ENCODE peak calls at places on chromosomes 11 and 22, in ten cellular contexts. Z is lung; K is sigmoid colon; W is suprapubic skin; L is adipocyte; I is cardiac muscle cell; F is body of pancreas; C is fibroblast of lung; D is osteoblast; Q is CD8-positive, alpha-beta T cell. M is an unnamed sample.
A peak's percentile ranks its signal among the peaks of the same experiment; 100 is the strongest.

GRCh38 chr11:22879615-22880014 is 19.3 kb upstream of the CCDC179 start:
- DNase-seq in Z (no peak), K (no peak), W (no peak), L (peak; percentile 72), I (peak; percentile 1), F (no peak), C (peak; percentile 7), D (peak; percentile 38), Q (no peak), M (no peak)

GRCh38 chr22:29306830-29307657 is 594 bp downstream of the GAS2L1 start:
- DNase-seq in Z (peak; percentile 73), K (peak; percentile 91), W (peak; percentile 88), L (peak; percentile 95), I (peak; percentile 92), F (peak; percentile 81), C (peak; percentile 70), D (peak; percentile 99), Q (no peak), M (no peak)

GRCh38 chr11:3123761-3124733 is 41.1 kb downstream of the OSBPL5 start:
- DNase-seq in Z (peak; percentile 75), K (peak; percentile 97), W (peak; percentile 94), L (peak; percentile 97), I (no peak), F (peak; percentile 65), C (peak; percentile 95), D (peak; percentile 99), Q (no peak), M (no peak)

GRCh38 chr11:28133146-28133545 is 25.0 kb downstream of the METTL15 start:
- DNase-seq in Z (no peak), K (no peak), W (no peak), L (peak; percentile 19), I (no peak), F (no peak), C (peak; percentile 48), D (peak; percentile 42), Q (no peak), M (no peak)

GRCh38 chr11:2686360-2687222 is 13.2 kb downstream of the KCNQ1OT1 start:
- DNase-seq in Z (no peak), K (peak; percentile 60), W (peak; percentile 36), L (no peak), I (no peak), F (no peak), C (no peak), D (no peak), Q (no peak), M (no peak)

GRCh38 chr11:35420371-35420770 is 1.0 kb upstream of the SLC1A2 start:
- DNase-seq in Z (no peak), K (no peak), W (no peak), L (no peak), I (peak; percentile 10), F (no peak), C (peak; percentile 2), D (no peak), Q (no peak), M (no peak)

GRCh38 chr11:45590743-45591142 is 74.7 kb downstream of the CHST1 start:
- DNase-seq in Z (no peak), K (peak; percentile 57), W (no peak), L (no peak), I (no peak), F (no peak), C (peak; percentile 44), D (no peak), Q (no peak), M (no peak)

GRCh38 chr11:32526715-32527114 is 56.9 kb upstream of the EIF3M start:
- DNase-seq in Z (no peak), K (no peak), W (no peak), L (no peak), I (no peak), F (no peak), C (no peak), D (no peak), Q (no peak), M (no peak)

GRCh38 chr11:79400717-79401330 is 40.0 kb downstream of the TENM4 start:
- DNase-seq in Z (no peak), K (no peak), W (no peak), L (peak; percentile 14), I (peak; percentile 60), F (peak; percentile 34), C (no peak), D (peak; percentile 72), Q (no peak), M (no peak)

GRCh38 chr11:101224221-101224620 is 94.6 kb upstream of the PGR start:
- DNase-seq in Z (no peak), K (no peak), W (no peak), L (no peak), I (no peak), F (no peak), C (no peak), D (peak; percentile 4), Q (no peak), M (no peak)

GRCh38 chr11:73961321-73961720 is 10.5 kb downstream of the DNAJB13 start:
- DNase-seq in Z (no peak), K (no peak), W (peak; percentile 29), L (peak; percentile 27), I (no peak), F (no peak), C (peak; percentile 66), D (no peak), Q (no peak), M (no peak)

DNA sequence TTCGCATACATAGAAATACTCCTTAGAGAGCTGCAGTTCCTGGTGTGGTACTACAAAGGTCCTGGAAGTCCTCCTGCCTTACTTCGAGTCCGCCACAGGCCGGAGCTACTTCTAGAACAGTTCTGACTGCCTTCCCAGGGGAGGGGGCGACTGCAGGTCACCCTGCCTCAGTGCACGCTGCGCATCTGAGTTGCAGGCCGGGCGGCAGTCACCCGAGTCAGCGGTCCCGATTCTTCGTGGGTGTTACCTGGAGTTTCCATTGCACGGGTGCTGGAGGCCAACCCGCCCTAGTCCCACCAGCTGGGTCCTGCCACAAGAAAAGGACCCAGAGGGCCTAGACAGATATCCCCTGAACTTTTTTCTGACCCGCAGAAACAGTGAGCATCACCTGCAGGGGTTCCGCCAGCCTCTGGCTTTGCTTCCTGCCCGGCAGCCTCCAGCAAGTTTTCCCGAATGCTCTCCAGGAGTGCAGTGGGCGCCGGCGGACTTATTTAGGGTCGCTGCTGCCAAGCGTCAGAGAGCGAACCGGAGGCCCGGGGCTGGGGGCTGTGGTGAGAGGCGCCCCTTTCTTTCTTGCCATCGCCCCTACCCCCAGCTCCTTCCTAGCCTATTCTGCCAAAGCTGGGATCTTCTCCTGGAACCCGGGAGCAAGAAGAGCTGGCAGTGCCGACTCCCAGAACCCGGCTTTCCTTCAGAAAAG is 1.7 kb upstream of the CALCB start:
- DNase-seq in Z (no peak), K (no peak), W (no peak), L (no peak), I (no peak), F (no peak), C (no peak), D (no peak), Q (no peak), M (no peak)
- H3K9me3 ChIP-seq in Z (peaks cover 2% of the 10 kb centered on the region), K (no peaks in the 10 kb centered on the region), W (no peaks in the 10 kb centered on the region), L (peaks cover 10% of the 10 kb centered on the region), I (no peaks in the 10 kb centered on the region), F (no peaks in the 10 kb centered on the region), C (no peaks in the 10 kb centered on the region), D (no peaks in the 10 kb centered on the region), Q (no peaks in the 10 kb centered on the region), M (no peaks in the 10 kb centered on the region)

GRCh38 chr22:17998913-17999312 is 25.4 kb downstream of the MICAL3 start:
- DNase-seq in Z (no peak), K (peak; percentile 28), W (no peak), L (no peak), I (no peak), F (peak; percentile 91), C (no peak), D (no peak), Q (no peak), M (no peak)
- H3K4me1 ChIP-seq in Z (peaks cover 12% of the 10 kb centered on the region), K (no peaks in the 10 kb centered on the region), W (peaks cover 22% of the 10 kb centered on the region), L (peaks cover 7% of the 10 kb centered on the region), I (peaks cover 10% of the 10 kb centered on the region), F (peaks cover 36% of the 10 kb centered on the region), C (no peaks in the 10 kb centered on the region), D (peaks cover 11% of the 10 kb centered on the region), Q (peaks cover 30% of the 10 kb centered on the region), M (peaks cover 22% of the 10 kb centered on the region)

DNA sequence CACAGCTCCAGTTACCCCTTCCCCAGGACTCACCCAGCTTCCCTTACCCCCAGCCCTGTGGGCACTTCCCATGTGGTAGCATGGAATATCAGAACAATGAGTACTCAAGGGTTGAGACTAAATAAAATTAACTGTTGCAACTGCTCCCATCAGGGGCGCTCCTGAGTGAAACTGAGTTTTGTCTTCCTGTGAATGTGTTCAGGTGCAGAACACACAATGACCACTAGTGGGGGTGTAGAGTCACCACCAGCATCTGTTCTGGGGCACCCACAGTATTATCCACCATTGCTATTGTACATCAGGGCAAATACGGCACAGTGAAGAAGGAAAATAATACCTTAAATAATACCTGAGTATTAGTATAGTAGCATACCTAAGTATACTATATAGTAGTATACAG is 689.7 kb downstream of the TBC1D22A start:
- DNase-seq in Z (no peak), K (no peak), W (no peak), L (no peak), I (no peak), F (no peak), C (no peak), D (no peak), Q (no peak), M (no peak)
- H3K9me3 ChIP-seq in Z (peaks cover 2% of the 10 kb centered on the region), K (peaks cover 2% of the 10 kb centered on the region), W (peaks cover 5% of the 10 kb centered on the region), L (peaks cover 32% of the 10 kb centered on the region), I (no peaks in the 10 kb centered on the region), F (no peaks in the 10 kb centered on the region), C (no peaks in the 10 kb centered on the region), D (peaks cover 3% of the 10 kb centered on the region), Q (no peaks in the 10 kb centered on the region), M (peaks cover 9% of the 10 kb centered on the region)

GRCh38 chr22:49789289-49790141 is 38.2 kb downstream of the BRD1 start:
- DNase-seq in Z (no peak), K (no peak), W (no peak), L (peak; percentile 14), I (no peak), F (peak; percentile 23), C (no peak), D (peak; percentile 95), Q (peak; percentile 16), M (peak; percentile 54)
- H3K4me1 ChIP-seq in Z (peaks cover 22% of the 10 kb centered on the region), K (no peaks in the 10 kb centered on the region), W (peaks cover 55% of the 10 kb centered on the region), L (peaks cover 46% of the 10 kb centered on the region), I (no peaks in the 10 kb centered on the region), F (peaks cover 20% of the 10 kb centered on the region), C (peaks cover 14% of the 10 kb centered on the region), D (peaks cover 20% of the 10 kb centered on the region), Q (peaks cover 28% of the 10 kb centered on the region), M (peaks cover 22% of the 10 kb centered on the region)

GRCh38 chr11:17371614-17372013 is 16.8 kb downstream of the KCNJ11 start:
- DNase-seq in Z (no peak), K (no peak), W (no peak), L (peak; percentile 41), I (peak; percentile 25), F (no peak), C (peak; percentile 60), D (no peak), Q (no peak), M (no peak)
- H3K9me3 ChIP-seq in Z (peaks cover 29% of the 10 kb centered on the region), K (peaks cover 39% of the 10 kb centered on the region), W (peaks cover 42% of the 10 kb centered on the region), L (peaks cover 55% of the 10 kb centered on the region), I (no peaks in the 10 kb centered on the region), F (no peaks in the 10 kb centered on the region), C (peaks cover 9% of the 10 kb centered on the region), D (peaks cover 28% of the 10 kb centered on the region), Q (peaks cover 20% of the 10 kb centered on the region), M (no peaks in the 10 kb centered on the region)

GRCh38 chr11:123169821-123170220 is 25.2 kb downstream of the CLMP start:
- DNase-seq in Z (no peak), K (no peak), W (no peak), L (no peak), I (no peak), F (no peak), C (no peak), D (no peak), Q (no peak), M (no peak)
- H3K4me1 ChIP-seq in Z (peaks cover 4% of the 10 kb centered on the region), K (no peaks in the 10 kb centered on the region), W (peaks cover 17% of the 10 kb centered on the region), L (peaks cover 78% of the 10 kb centered on the region), I (no peaks in the 10 kb centered on the region), F (peaks cover 10% of the 10 kb centered on the region), C (peaks cover 29% of the 10 kb centered on the region), D (peaks cover 55% of the 10 kb centered on the region), Q (no peaks in the 10 kb centered on the region), M (no peaks in the 10 kb centered on the region)

M was measured in naive thymus-derived CD4-positive, alpha-beta T cell.